ENCODE peak calls at places on chromosome 10, in four cellular contexts. U is spleen, X is breast epithelium, W is prostate gland. M is an unnamed sample.

GRCh38 chr10:68647928-68648327 is 73.1 kb upstream of the CCAR1 start:
- DNase-seq in U (no peak), X (no peak), W (no peak), M (no peak)

GRCh38 chr10:108003061-108003460 is 838.6 kb upstream of the SORCS1 start:
- DNase-seq in U (no peak), X (no peak), W (no peak), M (no peak)

GRCh38 chr10:125102216-125102615 is 58.1 kb downstream of the CTBP2 start:
- DNase-seq in U (peak), X (no peak), W (no peak), M (no peak)

GRCh38 chr10:89079991-89080390 is 89.4 kb downstream of the FAS start:
- DNase-seq in U (no peak), X (no peak), W (no peak), M (no peak)

GRCh38 chr10:98971464-98971863 is 264.2 kb downstream of the HPSE2 start:
- DNase-seq in U (no peak), X (no peak), W (no peak), M (no peak)

GRCh38 chr10:67697646-67698245 is 1.8 kb upstream of the CTNNA3 start:
- DNase-seq in U (no peak), X (no peak), W (peak), M (no peak)

GRCh38 chr10:3867454-3868273 is 82.7 kb upstream of the KLF6 start:
- DNase-seq in U (no peak), X (no peak), W (no peak), M (no peak)

GRCh38 chr10:101897633-101898032 is 54.0 kb upstream of the KCNIP2 start:
- DNase-seq in U (no peak), X (no peak), W (peak), M (no peak)

GRCh38 chr10:34078017-34078416 is 737.1 kb downstream of the PARD3 start:
- DNase-seq in U (no peak), X (no peak), W (no peak), M (no peak)

GRCh38 chr10:45557275-45557905 is 115.2 kb downstream of the ZFAND4 start:
- DNase-seq in U (no peak), X (no peak), W (no peak), M (no peak)

GRCh38 chr10:560314-560992 is 129.0 kb downstream of the DIP2C start:
- DNase-seq in U (no peak), X (no peak), W (no peak), M (no peak)

GRCh38 chr10:116777006-116777405 is 34.6 kb upstream of the HSPA12A start:
- DNase-seq in U (no peak), X (no peak), W (no peak), M (no peak)

GRCh38 chr10:116014859-116015258 is 258.1 kb downstream of the GFRA1 start:
- DNase-seq in U (no peak), X (no peak), W (no peak), M (no peak)

GRCh38 chr10:101919026-101919784 is 75.6 kb upstream of the KCNIP2 start:
- DNase-seq in U (no peak), X (no peak), W (no peak), M (no peak)

GRCh38 chr10:123689880-123690279 is 23.7 kb downstream of the GPR26 start:
- DNase-seq in U (no peak), X (no peak), W (no peak), M (no peak)

GRCh38 chr10:45432700-45433472 is 58.9 kb downstream of the ALOX5 start:
- DNase-seq in U (no peak), X (no peak), W (no peak), M (no peak)

GRCh38 chr10:69639291-69640195 is 9.5 kb downstream of the FAM241B start:
- DNase-seq in U (peak), X (peak), W (peak), M (no peak)

GRCh38 chr10:110643670-110644597 is at the start of gene RBM20:
- DNase-seq in U (peak), X (no peak), W (no peak), M (no peak)

GRCh38 chr10:86644412-86645110 is 9.8 kb upstream of the OPN4 start:
- DNase-seq in U (peak), X (peak), W (peak), M (no peak)

GRCh38 chr10:18610517-18610916 is 40.9 kb downstream of the NSUN6 start:
- DNase-seq in U (no peak), X (no peak), W (peak), M (no peak)

GRCh38 chr10:5976689-5977470 is 463 bp downstream of the IL15RA start:
- DNase-seq in U (peak), X (no peak), W (peak), M (peak)

GRCh38 chr10:61609609-61610166 is 53.0 kb upstream of the CABCOCO1 start:
- DNase-seq in U (no peak), X (no peak), W (no peak), M (no peak)

GRCh38 chr10:69959911-69960310 is 92.7 kb upstream of the MACROH2A2 start:
- DNase-seq in U (no peak), X (no peak), W (no peak), M (peak)

GRCh38 chr10:114697061-114697598 is 39.1 kb upstream of the ABLIM1 start:
- DNase-seq in U (no peak), X (no peak), W (peak), M (no peak)

GRCh38 chr10:84407390-84408049 is 79.1 kb downstream of the CCSER2 start:
- DNase-seq in U (no peak), X (no peak), W (peak), M (no peak)

GRCh38 chr10:3785849-3786290 is 861 bp upstream of the KLF6 start:
- DNase-seq in U (no peak), X (no peak), W (no peak), M (no peak)

GRCh38 chr10:62017141-62017870 is 115.8 kb downstream of the ARID5B start:
- DNase-seq in U (no peak), X (no peak), W (no peak), M (no peak)

GRCh38 chr10:129744896-129745750 is 219.0 kb downstream of the EBF3 start:
- DNase-seq in U (peak), X (no peak), W (no peak), M (peak)
- TF ChIP-seq POLR2A in U (no peak), X (no peak), W (no peak), M (no peak)

GRCh38 chr10:49592726-49593563 is 17.2 kb upstream of the SLC18A3 start:
- DNase-seq in U (no peak), X (no peak), W (no peak), M (peak)
- TF ChIP-seq CTCF in U (peak), X (peak), W (no peak), M (no peak)

GRCh38 chr10:35271086-35271834 is 65.0 kb upstream of the CCNY start:
- DNase-seq in U (no peak), X (no peak), W (no peak), M (no peak)

GRCh38 chr10:35270100-35270499 is 66.2 kb upstream of the CCNY start:
- DNase-seq in U (no peak), X (no peak), W (no peak), M (no peak)

GRCh38 chr10:35268323-35268722 is 68.0 kb upstream of the CCNY start:
- DNase-seq in U (no peak), X (no peak), W (no peak), M (no peak)

GRCh38 chr10:35265435-35265834 is 70.9 kb upstream of the CCNY start:
- DNase-seq in U (no peak), X (no peak), W (no peak), M (no peak)

GRCh38 chr10:35268791-35269257 is 67.5 kb upstream of the CCNY start:
- DNase-seq in U (no peak), X (no peak), W (no peak), M (no peak)
- H3K4me3 ChIP-seq in U (no peak), X (no peak), W (no peak), M (no peak)

GRCh38 chr10:132448248-132448731 is 51.3 kb downstream of the PWWP2B start:
- DNase-seq in U (peak), X (no peak), W (no peak), M (no peak)
- TF ChIP-seq POLR2A in U (no peak), X (no peak), W (peak), M (peak)

GRCh38 chr10:22103701-22104100 is 100.2 kb upstream of the DNAJC1 start:
- DNase-seq in U (no peak), X (no peak), W (no peak), M (no peak)
- TF ChIP-seq CTCF in U (no peak), X (no peak), W (no peak), M (no peak)

GRCh38 chr10:71212249-71213126 is at the start of gene UNC5B:
- DNase-seq in U (peak), X (peak), W (peak), M (no peak)
- H3K4me3 ChIP-seq in U (peak), X (peak), W (peak), M (peak)

DNA sequence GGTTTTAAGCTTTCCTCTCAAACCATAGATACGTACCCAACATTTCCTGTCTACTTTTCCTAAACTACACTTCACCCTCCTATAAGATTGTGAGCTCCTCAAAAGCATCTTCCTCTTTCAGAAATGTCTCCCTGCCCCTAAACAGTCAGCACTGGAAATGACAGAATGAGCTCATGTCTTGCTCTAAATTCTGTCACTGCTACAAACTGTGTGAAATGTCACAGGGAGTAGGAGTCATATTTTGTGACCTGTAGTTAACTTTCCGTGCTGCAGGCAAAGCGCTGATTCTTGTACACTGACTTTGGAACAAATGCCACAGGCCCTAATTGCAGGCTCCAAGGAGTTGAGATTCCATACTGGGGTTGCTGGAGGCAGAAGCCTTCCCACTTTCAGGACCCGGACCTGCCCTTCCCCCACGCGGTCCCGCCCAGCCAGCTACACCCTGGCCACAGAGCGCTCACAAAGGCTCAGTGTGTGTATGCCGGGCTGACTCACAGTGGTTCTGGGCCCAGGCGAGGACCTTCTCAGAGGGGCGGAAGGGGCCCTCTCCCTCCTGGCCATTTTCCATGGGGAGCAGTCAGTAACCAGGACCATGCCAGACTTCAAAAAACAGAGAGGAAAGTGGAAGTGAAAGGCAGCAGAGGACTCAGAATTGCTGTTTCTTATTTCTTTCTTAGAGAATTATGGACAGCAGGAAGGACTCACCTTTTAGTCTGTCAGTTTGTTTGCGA is 24.1 kb downstream of the SCD start:
- DNase-seq in U (peak), X (peak), W (peak), M (no peak)
- TF ChIP-seq POLR2A in U (no peak), X (no peak), W (peak), M (no peak)